ENCODE peak calls at places on chromosome 1, in six cellular contexts. U is MCF 10A; V is adrenal gland; O is aorta; J is activated CD4-positive, alpha-beta T cell treated with anti-CD3 and anti-CD28 coated beads, Interleukin-2, amount 50 U/mL, for 1 hour; W is left colon. R is an unnamed sample.

GRCh38 chr1:59967141-59967697 is 40.6 kb upstream of the CYP2J2 start:
- DNase-seq in V (no peak), O (no peak), J (no peak), U (no peak), W (no peak), R (no peak)

GRCh38 chr1:64572222-64572900 is 102.4 kb downstream of the CACHD1 start:
- DNase-seq in J (no peak), U (peak), O (no peak), W (no peak), V (no peak), R (no peak)

GRCh38 chr1:187819081-187819480 is 990.3 kb downstream of the PLA2G4A start:
- DNase-seq in V (no peak), J (no peak), U (no peak), W (no peak), O (no peak), R (no peak)

GRCh38 chr1:5099018-5099417 is 444.6 kb downstream of the AJAP1 start:
- DNase-seq in O (no peak), V (no peak), U (no peak), W (no peak), J (no peak), R (no peak)

GRCh38 chr1:92134331-92134730 is 54.2 kb downstream of the BTBD8 start:
- DNase-seq in U (no peak), W (no peak), V (no peak), O (no peak), J (no peak), R (no peak)

GRCh38 chr1:115073298-115074087 is 15.8 kb downstream of the TSPAN2 start:
- DNase-seq in V (no peak), O (peak), J (no peak), W (no peak), U (no peak), R (no peak)

GRCh38 chr1:94036721-94037120 is 84.2 kb downstream of the ABCA4 start:
- DNase-seq in J (no peak), U (peak), W (no peak), V (no peak), O (no peak), R (no peak)

GRCh38 chr1:100578201-100578600 is 40.3 kb downstream of the GPR88 start:
- DNase-seq in J (no peak), O (no peak), U (no peak), V (no peak), W (no peak), R (no peak)

GRCh38 chr1:40462956-40463590 is 12.8 kb downstream of the ZFP69B start:
- DNase-seq in U (no peak), O (no peak), V (no peak), J (no peak), W (no peak), R (no peak)

GRCh38 chr1:172940170-172940855 is 110.4 kb downstream of the TNFSF18 start:
- DNase-seq in W (no peak), O (no peak), V (no peak), U (no peak), J (no peak), R (no peak)

GRCh38 chr1:237042467-237042891 is 495 bp downstream of the RYR2 start:
- DNase-seq in J (no peak), U (no peak), V (no peak), O (peak), W (no peak), R (no peak)

GRCh38 chr1:92797961-92798360 is 13.1 kb upstream of the EVI5 start:
- DNase-seq in O (no peak), V (no peak), U (no peak), J (no peak), W (no peak), R (no peak)

GRCh38 chr1:219517031-219517430 is 95.9 kb downstream of the ZC3H11B start:
- DNase-seq in O (no peak), U (no peak), V (no peak), W (no peak), J (no peak), R (no peak)

R was measured in mucosa of descending colon.